ENCODE peak calls at places on chromosomes 6 and 20, in six cellular contexts. Y is CD4-positive, CD25-positive, alpha-beta regulatory T cell; K is trophoblast cell; T is tibial artery; J is BE2C; F is fibroblast of lung. S is an unnamed sample. For H3K4me1 and H3K36me3, the result is how much of the 10 kb centered on the place peaks cover.

GRCh38 chr6:113306552-113307145 is 550.5 kb upstream of the MARCKS start:
- DNase-seq in Y (peak), K (peak), T (peak), J (peak), F (peak), S (peak)

GRCh38 chr20:17538517-17539170 is 7.5 kb upstream of the BFSP1 start:
- DNase-seq in Y (peak), K (peak), T (no peak), J (no peak), F (peak), S (no peak)

GRCh38 chr6:81575446-81575845 is 177.0 kb downstream of the TENT5A start:
- DNase-seq in Y (no peak), K (peak), T (no peak), J (no peak), F (peak), S (no peak)

GRCh38 chr6:10303806-10304520 is 110.9 kb downstream of the TFAP2A start:
- DNase-seq in Y (no peak), K (peak), T (no peak), J (no peak), F (peak), S (no peak)

GRCh38 chr6:63307581-63308246 is 12.1 kb downstream of the LGSN start:
- DNase-seq in Y (peak), K (peak), T (no peak), J (peak), F (peak), S (no peak)

GRCh38 chr6:31402324-31403282 is 792 bp upstream of the MICA start:
- DNase-seq in Y (peak), K (no peak), T (no peak), J (no peak), F (peak), S (peak)

GRCh38 chr20:63081351-63081750 is 74.6 kb upstream of the BHLHE23 start:
- DNase-seq in Y (no peak), K (no peak), T (no peak), J (peak), F (no peak), S (no peak)

GRCh38 chr6:151075005-151075404 is 164.8 kb upstream of the AKAP12 start:
- DNase-seq in Y (no peak), K (no peak), T (no peak), J (no peak), F (no peak), S (no peak)

GRCh38 chr6:127879685-127880084 is 21.2 kb downstream of the THEMIS start:
- DNase-seq in Y (no peak), K (no peak), T (no peak), J (peak), F (peak), S (peak)

GRCh38 chr6:17863971-17864754 is 123.3 kb downstream of the KIF13A start:
- DNase-seq in Y (no peak), K (peak), T (peak), J (no peak), F (peak), S (peak)

GRCh38 chr6:111692327-111693164 is 86.9 kb upstream of the TRAF3IP2 start:
- DNase-seq in Y (no peak), K (no peak), T (no peak), J (peak), F (peak), S (peak)

GRCh38 chr20:35792740-35793139 is 20.9 kb downstream of the PHF20 start:
- DNase-seq in Y (no peak), K (peak), T (no peak), J (no peak), F (no peak), S (no peak)

GRCh38 chr6:25173951-25174474 is 105.2 kb upstream of the CARMIL1 start:
- DNase-seq in Y (no peak), K (peak), T (no peak), J (no peak), F (peak), S (no peak)

GRCh38 chr6:24996145-24996836 is 60.5 kb upstream of the RIPOR2 start:
- DNase-seq in Y (no peak), K (peak), T (no peak), J (no peak), F (no peak), S (no peak)

DNA sequence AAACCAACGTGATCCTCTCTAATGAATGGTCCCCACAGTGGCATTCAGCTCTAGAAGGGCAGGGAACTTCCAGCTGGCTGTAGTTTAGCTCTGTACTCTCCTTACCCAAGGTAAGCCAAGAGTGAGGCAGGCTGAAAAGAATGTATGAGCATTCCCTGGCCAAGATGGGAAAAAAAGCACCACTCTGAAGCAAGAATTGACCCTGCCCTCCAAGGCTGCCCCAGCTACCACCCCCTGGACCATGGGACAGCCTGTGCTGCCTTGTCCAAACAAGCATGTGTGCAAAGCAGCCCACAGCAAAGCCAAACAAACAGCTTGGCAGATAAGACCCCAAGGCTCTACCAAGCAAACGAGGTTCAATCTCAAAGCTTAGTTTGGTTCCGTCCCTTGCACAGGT is 73.9 kb downstream of the GFOD1 start:
- DNase-seq in Y (no peak), K (no peak), T (peak), J (no peak), F (peak), S (no peak)
- H3K4me1 ChIP-seq in Y (under half), K (under half), T (half or more), J (under half), F (under half), S (under half)

DNA sequence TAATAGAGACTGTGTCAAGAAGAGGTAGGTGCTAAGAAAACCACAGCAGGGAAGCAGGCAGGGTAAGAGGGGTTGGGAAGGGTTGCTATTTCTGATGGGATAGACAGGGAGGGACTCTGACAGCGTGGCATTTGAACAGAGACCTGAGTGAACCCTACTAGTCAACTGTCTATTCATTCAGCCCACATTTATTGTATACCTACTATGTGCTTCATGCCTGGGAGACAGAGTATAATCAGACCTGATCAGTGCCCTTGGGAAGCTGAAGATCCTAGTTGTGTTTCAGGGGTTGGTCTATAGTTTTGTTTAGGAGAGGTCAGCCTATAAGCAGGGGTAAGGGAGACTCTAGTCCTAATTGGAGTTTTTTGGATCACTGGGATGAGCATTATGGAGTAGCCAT is 14.9 kb upstream of the CAPN11 start:
- DNase-seq in Y (no peak), K (no peak), T (no peak), J (no peak), F (no peak), S (no peak)
- H3K36me3 ChIP-seq in Y (under half), K (under half), T (half or more), J (under half), F (under half), S (under half)

DNA sequence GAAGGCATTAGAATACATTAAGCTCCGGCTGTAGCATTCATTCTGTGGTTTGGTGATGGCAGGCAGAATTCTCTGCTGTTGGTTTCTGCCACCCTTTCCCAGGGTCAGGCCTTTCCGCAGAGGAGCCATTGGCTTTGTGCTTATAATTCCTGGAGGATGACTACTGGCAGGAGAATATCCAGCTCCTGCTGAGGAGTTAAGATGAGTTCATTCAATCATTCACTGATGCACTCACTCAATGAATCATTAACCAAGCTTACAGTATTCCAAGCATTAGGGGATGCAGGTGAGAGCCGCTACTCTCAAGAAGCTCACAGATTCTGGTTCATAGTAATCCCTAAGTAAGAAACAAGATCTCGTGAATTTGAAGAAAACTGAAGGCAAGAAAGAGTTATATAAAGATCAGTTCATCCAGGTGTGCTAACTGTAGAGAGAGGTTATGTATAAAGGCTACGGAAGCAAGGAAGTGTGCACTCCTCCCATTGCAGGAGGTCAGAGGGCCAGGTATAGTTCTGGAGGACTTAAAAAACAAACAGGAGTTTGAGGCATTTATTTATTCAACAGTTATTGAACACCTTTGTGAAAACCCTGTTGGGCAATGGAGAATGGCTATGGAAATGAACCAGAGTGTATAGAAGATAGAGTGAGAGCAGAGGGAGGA is 75.5 kb downstream of the HMGN3 start:
- DNase-seq in Y (no peak), K (no peak), T (no peak), J (no peak), F (peak), S (no peak)
- H3K4me3 ChIP-seq in Y (no peak), K (no peak), T (no peak), J (no peak), F (no peak), S (no peak)

DNA sequence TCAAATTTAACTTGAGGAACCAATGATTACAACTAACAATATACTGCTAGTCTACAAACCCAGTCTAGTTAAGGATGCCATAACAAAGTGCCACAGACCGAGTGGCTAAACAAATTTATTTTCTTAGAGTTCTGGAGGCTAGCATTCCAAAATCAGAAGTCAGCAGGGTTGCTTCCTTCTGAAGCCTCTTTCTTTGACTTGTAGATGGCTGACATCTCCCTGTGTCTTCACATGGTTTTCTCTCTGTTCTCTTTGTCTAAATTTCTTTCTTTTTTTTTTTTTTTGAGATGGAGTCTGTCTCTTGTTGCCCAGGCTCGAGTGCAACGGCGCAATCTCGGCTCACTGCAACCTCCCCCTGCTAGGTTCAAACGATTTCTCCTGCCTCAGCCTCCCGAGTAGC is 56.1 kb downstream of the NCOA3 start:
- DNase-seq in Y (no peak), K (no peak), T (no peak), J (no peak), F (no peak), S (no peak)
- H3K4me1 ChIP-seq in Y (under half), K (under half), T (under half), J (under half), F (under half), S (under half)

GRCh38 chr6:157229733-157230132 is 93.6 kb downstream of the TMEM242 start:
- DNase-seq in Y (no peak), K (no peak), T (peak), J (no peak), F (no peak), S (peak)

GRCh38 chr6:157227202-157228166 is 95.8 kb downstream of the TMEM242 start:
- DNase-seq in Y (peak), K (no peak), T (peak), J (no peak), F (no peak), S (no peak)

GRCh38 chr6:157230971-157231370 is 92.3 kb downstream of the TMEM242 start:
- DNase-seq in Y (no peak), K (no peak), T (peak), J (no peak), F (no peak), S (no peak)

GRCh38 chr6:157228421-157229218 is 94.7 kb downstream of the TMEM242 start:
- DNase-seq in Y (no peak), K (no peak), T (peak), J (peak), F (no peak), S (no peak)

DNA sequence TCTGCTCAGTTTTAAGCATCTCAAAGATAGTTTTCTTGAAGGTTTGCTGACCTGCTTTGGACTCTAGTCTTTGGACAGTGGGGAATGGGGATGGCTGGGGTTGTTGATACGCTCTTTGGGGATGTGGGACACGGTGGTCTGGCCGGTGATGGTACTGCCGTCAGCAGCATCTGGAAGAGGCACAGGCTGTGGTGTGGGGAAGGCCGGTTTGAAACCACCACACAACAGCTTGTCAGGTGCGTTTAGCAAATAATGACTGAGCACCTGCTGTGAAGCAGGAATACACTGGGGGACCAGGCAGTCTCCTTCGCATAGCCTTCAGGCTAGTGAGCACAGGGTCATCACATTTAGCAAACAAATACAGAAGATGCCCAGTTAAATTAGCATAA is 94.1 kb downstream of the TMEM242 start:
- DNase-seq in Y (no peak), K (no peak), T (peak), J (no peak), F (no peak), S (no peak)
- H3K36me3 ChIP-seq in Y (under half), K (under half), T (under half), J (under half), F (under half), S (under half)

S was measured in mucosa of descending colon.